ENCODE peak calls at places on chromosomes 16 and 17, in eight cellular contexts. Z is cardiac fibroblast, I is fibroblast of pulmonary artery, Y is IMR-90, O is A549, C is lower lobe of right lung, F is GM12865, W is skeletal muscle cell. A is an unnamed sample.

GRCh38 chr17:4142107-4142900 is 526 bp downstream of the ZZEF1 start:
- DNase-seq in W (no peak), F (peak), Z (peak), O (no peak), C (peak), I (peak), Y (peak), A (peak)

GRCh38 chr17:4968916-4969550 is 1.4 kb upstream of the SPAG7 start:
- DNase-seq in Y (peak), W (peak), C (no peak), O (peak), Z (peak), F (no peak), I (peak), A (no peak)

GRCh38 chr16:73753931-73754330 is 542.7 kb upstream of the PSMD7 start:
- DNase-seq in F (no peak), W (no peak), Y (no peak), Z (no peak), I (no peak), C (no peak), O (no peak), A (no peak)

GRCh38 chr16:79995315-79995714 is 394.8 kb upstream of the MAF start:
- DNase-seq in O (no peak), Z (no peak), C (no peak), Y (no peak), F (no peak), I (no peak), W (no peak), A (no peak)

GRCh38 chr16:7513429-7513828 is 180.8 kb downstream of the RBFOX1 start:
- DNase-seq in C (no peak), Y (no peak), O (no peak), Z (no peak), W (no peak), F (peak), I (no peak), A (no peak)

GRCh38 chr17:71302721-71303549 is 817.9 kb upstream of the SOX9 start:
- DNase-seq in Y (no peak), C (no peak), Z (no peak), I (no peak), W (no peak), F (no peak), O (no peak), A (no peak)

GRCh38 chr17:48453447-48453846 is 23.4 kb upstream of the SKAP1 start:
- DNase-seq in O (no peak), Z (no peak), Y (no peak), I (no peak), W (no peak), F (peak), C (no peak), A (no peak)

GRCh38 chr16:48637039-48637438 is 27.1 kb upstream of the N4BP1 start:
- DNase-seq in W (no peak), C (no peak), F (no peak), Z (no peak), O (no peak), I (no peak), Y (no peak), A (no peak)

GRCh38 chr17:56172517-56172982 is 19.3 kb downstream of the ANKFN1 start:
- DNase-seq in O (no peak), F (no peak), W (no peak), Y (no peak), C (peak), I (no peak), Z (no peak), A (no peak)

GRCh38 chr16:48321307-48322036 is 63.7 kb downstream of the SIAH1 start:
- DNase-seq in O (no peak), Z (peak), I (peak), W (no peak), F (no peak), Y (peak), C (no peak), A (no peak)

GRCh38 chr17:3049705-3050295 is 13.6 kb downstream of the OR1D5 start:
- DNase-seq in Z (no peak), F (no peak), I (no peak), Y (no peak), O (no peak), C (no peak), W (no peak), A (no peak)

GRCh38 chr17:39144414-39144813 is 7.0 kb downstream of the PLXDC1 start:
- DNase-seq in O (no peak), F (no peak), W (peak), Y (peak), C (peak), Z (peak), I (peak), A (peak)

GRCh38 chr17:39174907-39175694 is 9.1 kb upstream of the ARL5C start:
- DNase-seq in F (peak), Z (peak), I (peak), C (peak), W (no peak), Y (peak), O (peak), A (peak)

GRCh38 chr17:28549274-28550132 is 2.9 kb downstream of the UNC119 start:
- DNase-seq in Y (no peak), O (no peak), Z (no peak), I (no peak), C (no peak), W (no peak), F (peak), A (no peak)

GRCh38 chr17:77926967-77927366 is 31.5 kb upstream of the TNRC6C start:
- DNase-seq in W (no peak), F (no peak), C (no peak), I (no peak), Y (no peak), Z (no peak), O (no peak), A (no peak)

GRCh38 chr16:87951550-87952538 is 610 bp downstream of the BANP start:
- DNase-seq in W (no peak), F (peak), Y (no peak), Z (peak), I (no peak), O (no peak), C (peak), A (peak)

GRCh38 chr16:22955461-22956145 is 141.6 kb downstream of the HS3ST2 start:
- DNase-seq in C (no peak), W (no peak), F (no peak), I (no peak), Z (no peak), O (no peak), Y (no peak), A (no peak)

GRCh38 chr17:35849469-35850348 is 19.0 kb downstream of the HEATR9 start:
- DNase-seq in Z (peak), I (peak), O (peak), C (no peak), Y (peak), W (peak), F (peak), A (no peak)

GRCh38 chr16:49492090-49492801 is 118.6 kb downstream of the C16orf78 start:
- DNase-seq in W (no peak), Y (no peak), O (peak), F (peak), Z (peak), I (peak), C (peak), A (peak)

GRCh38 chr17:54948380-54948779 is 20.1 kb downstream of the COX11 start:
- DNase-seq in O (no peak), W (peak), I (peak), F (peak), Z (peak), Y (peak), C (no peak), A (no peak)

GRCh38 chr17:7988750-7989178 is 13.7 kb upstream of the GUCY2D start:
- DNase-seq in F (peak), O (peak), Z (peak), C (no peak), W (peak), I (peak), Y (peak), A (no peak)

GRCh38 chr16:10981697-10982216 is 37.4 kb downstream of the CLEC16A start:
- DNase-seq in Z (no peak), F (peak), Y (no peak), C (no peak), W (no peak), I (no peak), O (peak), A (no peak)

GRCh38 chr17:48153711-48154642 is 46.4 kb downstream of the SNX11 start:
- DNase-seq in I (peak), W (no peak), O (peak), C (no peak), F (peak), Y (peak), Z (peak), A (peak)

GRCh38 chr16:88783391-88784073 is 1.5 kb downstream of the PIEZO1 start:
- DNase-seq in Z (peak), I (no peak), W (no peak), C (peak), F (peak), Y (peak), O (no peak), A (peak)

GRCh38 chr17:80474231-80474932 is 2.0 kb downstream of the NPTX1 start:
- DNase-seq in I (peak), W (no peak), O (peak), Y (peak), C (no peak), F (peak), Z (peak), A (no peak)

GRCh38 chr16:48011888-48012658 is 143.7 kb downstream of the ABCC12 start:
- DNase-seq in F (no peak), I (no peak), O (no peak), Y (no peak), W (no peak), Z (no peak), C (no peak), A (no peak)

GRCh38 chr16:23952128-23953041 is 116.6 kb downstream of the PRKCB start:
- DNase-seq in F (no peak), O (no peak), Z (no peak), C (no peak), W (no peak), I (no peak), Y (peak), A (peak)

GRCh38 chr16:88920618-88921602 is 54.5 kb upstream of the PABPN1L start:
- DNase-seq in I (peak), Y (peak), W (no peak), C (peak), O (no peak), F (peak), Z (peak), A (peak)

GRCh38 chr17:42407289-42407836 is 15.7 kb downstream of the CAVIN1 start:
- DNase-seq in O (peak), C (peak), I (peak), Z (peak), W (no peak), Y (peak), F (peak), A (peak)

GRCh38 chr17:4947411-4948165 is 742 bp downstream of the PFN1 start:
- DNase-seq in F (peak), O (peak), I (peak), Z (peak), W (no peak), Y (peak), C (peak), A (peak)

GRCh38 chr17:19874256-19874655 is 6.5 kb upstream of the ULK2 start:
- DNase-seq in W (no peak), Y (no peak), Z (no peak), O (no peak), F (no peak), C (no peak), I (no peak), A (no peak)

GRCh38 chr17:62800580-62800979 is 7.5 kb downstream of the MARCHF10 start:
- DNase-seq in O (no peak), C (no peak), I (peak), Y (peak), F (no peak), Z (peak), W (no peak), A (no peak)

GRCh38 chr16:4214215-4214621 is 27.7 kb downstream of the SRL start:
- DNase-seq in Z (peak), F (no peak), O (peak), W (peak), Y (peak), C (no peak), I (peak), A (no peak)

GRCh38 chr16:10920726-10921427 is 21.4 kb downstream of the DEXI start:
- DNase-seq in C (no peak), F (no peak), Z (no peak), Y (no peak), W (no peak), I (no peak), O (no peak), A (no peak)

GRCh38 chr17:19322129-19322505 is 40.4 kb downstream of the B9D1 start:
- DNase-seq in W (no peak), Y (no peak), I (no peak), Z (no peak), O (no peak), C (no peak), F (no peak), A (no peak)

GRCh38 chr16:19228057-19228456 is 57.5 kb upstream of the CLEC19A start:
- DNase-seq in O (no peak), Y (no peak), I (no peak), Z (no peak), C (no peak), W (no peak), F (no peak), A (no peak)

GRCh38 chr16:77238593-77238992 is 39.4 kb downstream of the SYCE1L start:
- DNase-seq in Y (no peak), I (no peak), F (no peak), W (no peak), Z (no peak), C (no peak), O (no peak), A (no peak)

GRCh38 chr16:86100205-86101134 is 201.5 kb downstream of the IRF8 start:
- DNase-seq in O (no peak), W (no peak), Z (no peak), C (no peak), F (no peak), I (no peak), Y (peak), A (no peak)

GRCh38 chr16:78443780-78444422 is 344.4 kb downstream of the WWOX start:
- DNase-seq in O (no peak), I (no peak), F (no peak), C (no peak), Z (peak), W (no peak), Y (no peak), A (no peak)

DNA sequence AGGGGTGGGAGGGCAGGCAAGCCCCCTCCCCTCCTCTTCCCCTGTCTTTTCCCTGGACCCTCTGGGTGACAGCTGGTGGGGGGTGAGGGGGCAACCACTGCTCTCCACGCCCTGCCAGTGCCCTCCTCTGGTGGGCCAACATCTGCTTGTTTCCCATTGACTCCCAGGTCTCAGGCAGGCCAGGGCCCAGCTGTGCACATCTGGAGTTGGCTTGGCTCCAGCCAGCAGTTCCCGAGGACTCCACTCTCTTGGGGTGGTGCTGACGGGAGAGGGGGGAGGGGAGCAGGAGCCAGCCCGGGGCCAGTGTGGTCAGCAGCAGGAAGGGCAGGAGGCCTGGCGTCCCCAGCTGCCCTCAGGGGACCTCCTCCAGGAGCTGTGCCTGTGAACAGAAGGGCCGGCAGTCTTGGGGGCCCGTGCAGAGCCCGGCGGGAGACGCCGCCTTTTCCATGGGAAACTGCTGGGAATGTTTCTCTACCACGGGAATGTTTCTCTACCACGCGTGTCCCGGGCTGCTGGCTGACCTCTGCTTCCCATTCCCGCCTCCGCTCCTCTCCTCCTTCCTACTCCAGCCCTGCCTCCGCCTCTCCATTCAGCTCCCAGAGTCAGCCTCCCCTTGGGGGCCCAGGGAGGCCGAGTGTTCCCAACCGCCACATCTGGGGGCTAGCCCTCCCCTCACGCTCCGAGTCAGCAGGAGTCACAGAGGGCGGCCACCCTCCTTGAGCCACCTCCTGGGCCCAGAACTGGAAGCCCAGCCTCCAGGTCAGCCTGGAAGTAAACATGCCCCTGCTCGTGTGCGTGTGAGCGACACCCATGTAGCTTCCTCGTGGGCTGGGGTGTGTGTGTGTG is 7.6 kb downstream of the CYGB start:
- DNase-seq in Y (peak), Z (peak), W (peak), O (no peak), C (peak), I (peak), F (no peak), A (peak)
- H3K4me3 ChIP-seq in Y (no peak), Z (no peak), W (no peak), O (no peak), C (peak), I (no peak), F (no peak), A (no peak)

DNA sequence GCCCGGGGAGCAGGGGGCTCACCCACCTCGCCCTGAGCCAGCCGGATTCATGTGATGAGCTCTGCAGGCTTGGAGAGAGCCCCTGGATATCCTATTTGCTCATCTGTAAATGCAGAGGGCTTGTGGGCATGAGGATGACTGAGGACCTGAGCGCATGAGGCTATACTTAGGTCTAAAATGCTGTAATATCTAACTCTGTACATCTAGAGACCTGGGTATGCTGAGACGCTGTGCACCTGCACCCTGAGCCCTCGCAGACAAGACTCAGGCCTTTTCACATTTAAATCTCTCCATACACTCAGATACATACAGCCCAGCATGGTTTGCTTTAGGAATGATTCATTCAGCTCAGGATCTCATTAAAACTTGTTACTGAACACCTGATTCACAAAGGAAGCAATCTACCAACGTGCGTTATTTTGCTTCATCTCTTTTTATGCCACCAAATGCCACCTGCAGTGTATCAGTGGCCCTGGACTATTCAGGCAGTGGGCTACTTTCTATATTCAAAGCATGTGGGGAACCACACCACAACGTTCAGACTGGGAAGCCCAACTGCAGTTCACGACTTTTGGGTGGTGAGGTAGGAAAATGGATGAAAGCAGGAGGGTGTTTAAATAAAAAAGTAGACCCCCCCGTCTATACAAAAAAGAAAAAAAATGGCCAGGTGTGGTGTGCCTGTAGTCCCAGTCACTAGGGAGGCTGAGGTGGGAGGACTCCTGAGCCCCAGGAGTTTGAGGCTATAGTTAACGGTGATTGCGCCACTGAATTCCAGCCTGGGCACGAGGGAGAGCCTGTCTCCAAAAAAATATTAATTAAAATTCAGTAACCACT is 12.0 kb downstream of the USP7 start:
- DNase-seq in W (no peak), C (no peak), O (no peak), Y (no peak), I (no peak), Z (no peak), F (no peak), A (no peak)
- H3K4me3 ChIP-seq in W (no peak), C (no peak), O (no peak), Y (no peak), I (no peak), Z (no peak), F (no peak), A (no peak)

GRCh38 chr16:1433263-1433560 is 2.3 kb downstream of the PERCC1 start:
- DNase-seq in C (no peak), W (no peak), F (no peak), O (no peak), I (no peak), Z (no peak), Y (no peak), A (no peak)
- H3K4me3 ChIP-seq in C (peak), W (no peak), F (no peak), O (no peak), I (no peak), Z (no peak), Y (no peak), A (no peak)

GRCh38 chr16:12090162-12090552 is 113.6 kb downstream of the SNX29 start:
- DNase-seq in F (no peak), Y (no peak), C (peak), I (no peak), Z (no peak), W (no peak), O (no peak), A (no peak)

GRCh38 chr16:12087901-12088364 is 111.4 kb downstream of the SNX29 start:
- DNase-seq in F (no peak), O (no peak), I (no peak), Z (no peak), W (no peak), C (peak), Y (no peak), A (peak)

GRCh38 chr16:12091569-12092346 is 115.2 kb downstream of the SNX29 start:
- DNase-seq in C (peak), W (no peak), I (no peak), F (no peak), O (no peak), Z (no peak), Y (no peak), A (no peak)

GRCh38 chr16:12086861-12087260 is 110.3 kb downstream of the SNX29 start:
- DNase-seq in C (no peak), W (no peak), F (no peak), Z (no peak), O (no peak), I (no peak), Y (no peak), A (no peak)

DNA sequence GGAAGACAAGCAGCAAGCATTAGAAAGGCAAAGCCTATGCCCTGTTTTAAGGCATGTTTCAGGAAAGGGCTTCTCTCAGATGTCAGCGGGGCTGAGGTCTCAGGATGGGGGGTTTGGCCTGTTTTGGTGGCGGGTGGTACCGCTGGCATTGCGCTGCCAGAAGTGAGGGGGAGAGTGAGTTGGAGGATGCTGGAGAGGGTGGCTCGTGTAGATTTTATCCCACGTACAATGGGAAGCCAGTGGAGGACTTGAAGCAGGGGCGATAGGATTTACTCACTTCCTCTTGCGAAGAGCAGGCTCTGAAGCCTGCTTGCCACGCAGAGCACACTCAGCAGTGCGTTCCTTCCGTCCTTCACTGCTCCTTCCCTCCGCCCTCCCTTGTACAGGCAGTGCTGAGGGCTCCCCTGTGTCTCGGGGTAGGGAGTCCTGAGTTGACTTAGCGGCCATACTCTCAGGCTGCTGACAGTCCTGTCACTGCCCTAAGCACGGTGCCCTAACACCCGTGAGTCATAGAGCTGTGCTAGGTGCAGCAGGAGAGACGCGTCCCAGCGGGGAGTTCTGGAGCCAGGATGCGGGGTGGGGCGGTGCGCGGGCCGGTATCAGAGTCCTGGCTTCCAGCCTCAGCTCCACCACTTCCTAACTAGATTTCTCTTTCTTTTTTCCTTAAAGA is 113.1 kb downstream of the SNX29 start:
- DNase-seq in C (peak), O (no peak), I (peak), Z (peak), Y (peak), W (peak), F (no peak), A (peak)
- H3K4me3 ChIP-seq in C (peak), O (no peak), I (peak), Z (peak), Y (no peak), W (peak), F (no peak), A (no peak)

A was measured in mucosa of descending colon.